ENCODE peak calls at places on chromosomes 4 and X, in seven cellular contexts. One of them, this sample, is unnamed.

GRCh38 chrX:31499120-31499519 is 427.3 kb upstream of the FTHL17 start:
- DNase-seq in germinal center: no peak
- DNase-seq in tibial artery: no peak
- DNase-seq in GM23248: peak
- DNase-seq in prostate gland: no peak
- DNase-seq in MCF 10A: peak
- DNase-seq in hippocampal formation: no peak
- DNase-seq in this sample: no peak

GRCh38 chrX:65451663-65452062 is 82.9 kb downstream of the LAS1L start:
- DNase-seq in hippocampal formation: no peak
- DNase-seq in prostate gland: no peak
- DNase-seq in germinal center: peak
- DNase-seq in GM23248: peak
- DNase-seq in MCF 10A: peak
- DNase-seq in tibial artery: no peak
- DNase-seq in this sample: peak

GRCh38 chrX:153411255-153411987 is at the start of gene ZFP92:
- DNase-seq in hippocampal formation: no peak
- DNase-seq in tibial artery: no peak
- DNase-seq in germinal center: peak
- DNase-seq in prostate gland: no peak
- DNase-seq in MCF 10A: no peak
- DNase-seq in GM23248: peak
- DNase-seq in this sample: no peak

GRCh38 chr4:55184600-55185523 is 59.5 kb upstream of the KDR start:
- DNase-seq in hippocampal formation: no peak
- DNase-seq in GM23248: peak
- DNase-seq in MCF 10A: peak
- DNase-seq in tibial artery: no peak
- DNase-seq in germinal center: no peak
- DNase-seq in prostate gland: peak
- DNase-seq in this sample: no peak

GRCh38 chrX:134551365-134552095 is 91.6 kb downstream of the HPRT1 start:
- DNase-seq in prostate gland: no peak
- DNase-seq in MCF 10A: no peak
- DNase-seq in germinal center: no peak
- DNase-seq in hippocampal formation: no peak
- DNase-seq in GM23248: peak
- DNase-seq in tibial artery: no peak
- DNase-seq in this sample: no peak

GRCh38 chr4:10182446-10183424 is 66.1 kb upstream of the WDR1 start:
- DNase-seq in germinal center: no peak
- DNase-seq in GM23248: no peak
- DNase-seq in hippocampal formation: no peak
- DNase-seq in prostate gland: no peak
- DNase-seq in tibial artery: no peak
- DNase-seq in MCF 10A: no peak
- DNase-seq in this sample: no peak

GRCh38 chrX:45765726-45766125 is 565.0 kb upstream of the DIPK2B start:
- DNase-seq in GM23248: peak
- DNase-seq in MCF 10A: no peak
- DNase-seq in germinal center: no peak
- DNase-seq in prostate gland: no peak
- DNase-seq in hippocampal formation: no peak
- DNase-seq in tibial artery: no peak
- DNase-seq in this sample: no peak

GRCh38 chr4:82491251-82491960 is 61.0 kb downstream of the ENOPH1 start:
- DNase-seq in germinal center: no peak
- DNase-seq in hippocampal formation: no peak
- DNase-seq in MCF 10A: no peak
- DNase-seq in prostate gland: peak
- DNase-seq in tibial artery: no peak
- DNase-seq in GM23248: no peak
- DNase-seq in this sample: no peak

GRCh38 chr4:26583538-26583864 is 383 bp upstream of the TBC1D19 start:
- DNase-seq in MCF 10A: no peak
- DNase-seq in hippocampal formation: no peak
- DNase-seq in GM23248: no peak
- DNase-seq in tibial artery: no peak
- DNase-seq in germinal center: no peak
- DNase-seq in prostate gland: no peak
- DNase-seq in this sample: no peak

GRCh38 chr4:101205878-101206277 is 141.4 kb downstream of the PPP3CA start:
- DNase-seq in MCF 10A: peak
- DNase-seq in germinal center: no peak
- DNase-seq in GM23248: peak
- DNase-seq in hippocampal formation: no peak
- DNase-seq in tibial artery: no peak
- DNase-seq in prostate gland: no peak
- DNase-seq in this sample: no peak

GRCh38 chr4:59825104-59825503 is 1375.0 kb upstream of the ADGRL3 start:
- DNase-seq in prostate gland: no peak
- DNase-seq in germinal center: no peak
- DNase-seq in tibial artery: no peak
- DNase-seq in hippocampal formation: no peak
- DNase-seq in GM23248: no peak
- DNase-seq in MCF 10A: no peak
- DNase-seq in this sample: no peak

GRCh38 chr4:25158817-25159216 is 1.4 kb downstream of the SEPSECS start:
- DNase-seq in GM23248: no peak
- DNase-seq in germinal center: no peak
- DNase-seq in prostate gland: no peak
- DNase-seq in tibial artery: no peak
- DNase-seq in hippocampal formation: no peak
- DNase-seq in MCF 10A: no peak
- DNase-seq in this sample: no peak

GRCh38 chr4:173477016-173477415 is 53.0 kb downstream of the HAND2 start:
- DNase-seq in MCF 10A: no peak
- DNase-seq in prostate gland: no peak
- DNase-seq in hippocampal formation: no peak
- DNase-seq in tibial artery: no peak
- DNase-seq in germinal center: no peak
- DNase-seq in GM23248: no peak
- DNase-seq in this sample: no peak

GRCh38 chr4:176534566-176534965 is 214.8 kb downstream of the SPCS3 start:
- DNase-seq in tibial artery: no peak
- DNase-seq in hippocampal formation: no peak
- DNase-seq in GM23248: peak
- DNase-seq in MCF 10A: peak
- DNase-seq in prostate gland: no peak
- DNase-seq in germinal center: no peak
- DNase-seq in this sample: no peak

This sample was measured in COLO829.